ENCODE peak calls at places on chromosomes 16 and 17, in eight cellular contexts. X is HFF-Myc; Y is IMR-90; M is nephron progenitor cell; C is AG10803; J is osteocyte; T is psoas muscle; L is CD8-positive, alpha-beta T cell. V is an unnamed sample.

GRCh38 chr16:625402-626173 is 5.2 kb upstream of the WFIKKN1 start:
- DNase-seq in Y (no peak), C (no peak), X (no peak), J (no peak), M (no peak), L (no peak), T (peak; percentile 45), V (peak; percentile 36)

GRCh38 chr17:42016411-42016831 is 818 bp downstream of the DNAJC7 start:
- DNase-seq in X (no peak), C (peak; percentile 37), Y (peak; percentile 16), M (no peak), T (no peak), L (no peak), J (no peak), V (no peak)

GRCh38 chr17:28982191-28982793 is 23.5 kb downstream of the SEZ6 start:
- DNase-seq in C (no peak), T (no peak), L (peak; percentile 71), M (no peak), X (no peak), J (no peak), Y (peak; percentile 24), V (peak; percentile 91)

GRCh38 chr16:75304521-75305363 is 53.3 kb upstream of the BCAR1 start:
- DNase-seq in J (no peak), C (peak; percentile 97), T (no peak), Y (peak; percentile 89), M (no peak), X (peak; percentile 63), L (no peak), V (no peak)

GRCh38 chr17:57880086-57880456 is 30.2 kb upstream of the MRPS23 start:
- DNase-seq in X (no peak), J (no peak), T (no peak), L (no peak), M (no peak), C (no peak), Y (no peak), V (no peak)

GRCh38 chr16:85928411-85928820 is 29.5 kb downstream of the IRF8 start:
- DNase-seq in J (no peak), Y (peak; percentile 10), X (peak; percentile 9), L (no peak), C (peak; percentile 52), T (peak; percentile 64), M (no peak), V (peak; percentile 80)

GRCh38 chr17:10635290-10635689 is 21.8 kb downstream of the MYH3 start:
- DNase-seq in M (no peak), X (no peak), C (no peak), J (no peak), Y (no peak), L (no peak), T (no peak), V (no peak)

GRCh38 chr16:79639576-79640311 is 39.2 kb upstream of the MAF start:
- DNase-seq in T (no peak), M (no peak), L (no peak), X (no peak), Y (no peak), J (no peak), C (no peak), V (no peak)

GRCh38 chr16:1770328-1771071 is 843 bp downstream of the NME3 start:
- DNase-seq in T (peak; percentile 84), Y (peak; percentile 47), C (peak; percentile 51), L (peak; percentile 60), M (peak; percentile 38), J (no peak), X (no peak), V (no peak)

GRCh38 chr16:69106491-69107291 is 1.2 kb downstream of the HAS3 start:
- DNase-seq in T (no peak), J (no peak), X (no peak), Y (no peak), L (no peak), M (peak; percentile 50), C (no peak), V (no peak)

GRCh38 chr17:41457656-41458055 is 9.5 kb downstream of the KRT32 start:
- DNase-seq in C (peak; percentile 52), J (no peak), Y (no peak), L (no peak), M (no peak), T (no peak), X (no peak), V (no peak)

GRCh38 chr16:18784917-18785623 is 5.1 kb downstream of the RPS15A start:
- DNase-seq in L (no peak), M (no peak), T (no peak), Y (no peak), J (no peak), C (no peak), X (no peak), V (no peak)

GRCh38 chr17:67602974-67603373 is 114.8 kb upstream of the NOL11 start:
- DNase-seq in Y (peak; percentile 49), C (peak; percentile 49), T (no peak), M (no peak), L (peak; percentile 62), X (no peak), J (no peak), V (no peak)

GRCh38 chr17:3918372-3919122 is 2.3 kb upstream of the P2RX1 start:
- DNase-seq in L (no peak), Y (no peak), J (no peak), T (no peak), X (no peak), M (no peak), C (no peak), V (no peak)

GRCh38 chr16:65309294-65309850 is 187.5 kb upstream of the CDH11 start:
- DNase-seq in T (no peak), X (no peak), C (no peak), M (no peak), Y (no peak), J (no peak), L (no peak), V (no peak)

GRCh38 chr16:86467490-86467889 is 42.8 kb upstream of the FOXF1 start:
- DNase-seq in C (no peak), T (no peak), X (no peak), Y (no peak), M (no peak), L (no peak), J (no peak), V (no peak)

GRCh38 chr17:58156839-58157803 is 8.9 kb downstream of the OR4D1 start:
- DNase-seq in Y (no peak), M (peak; percentile 62), C (no peak), T (peak; percentile 54), L (peak; percentile 56), X (no peak), J (no peak), V (no peak)

GRCh38 chr17:78958556-78959191 is 21.0 kb downstream of the LGALS3BP start:
- DNase-seq in X (no peak), Y (no peak), M (no peak), J (no peak), C (no peak), T (no peak), L (no peak), V (peak; percentile 38)

GRCh38 chr17:20981046-20981920 is 61.5 kb downstream of the USP22 start:
- DNase-seq in L (no peak), M (no peak), T (peak; percentile 34), C (no peak), Y (no peak), J (peak; percentile 75), X (no peak), V (no peak)

DNA sequence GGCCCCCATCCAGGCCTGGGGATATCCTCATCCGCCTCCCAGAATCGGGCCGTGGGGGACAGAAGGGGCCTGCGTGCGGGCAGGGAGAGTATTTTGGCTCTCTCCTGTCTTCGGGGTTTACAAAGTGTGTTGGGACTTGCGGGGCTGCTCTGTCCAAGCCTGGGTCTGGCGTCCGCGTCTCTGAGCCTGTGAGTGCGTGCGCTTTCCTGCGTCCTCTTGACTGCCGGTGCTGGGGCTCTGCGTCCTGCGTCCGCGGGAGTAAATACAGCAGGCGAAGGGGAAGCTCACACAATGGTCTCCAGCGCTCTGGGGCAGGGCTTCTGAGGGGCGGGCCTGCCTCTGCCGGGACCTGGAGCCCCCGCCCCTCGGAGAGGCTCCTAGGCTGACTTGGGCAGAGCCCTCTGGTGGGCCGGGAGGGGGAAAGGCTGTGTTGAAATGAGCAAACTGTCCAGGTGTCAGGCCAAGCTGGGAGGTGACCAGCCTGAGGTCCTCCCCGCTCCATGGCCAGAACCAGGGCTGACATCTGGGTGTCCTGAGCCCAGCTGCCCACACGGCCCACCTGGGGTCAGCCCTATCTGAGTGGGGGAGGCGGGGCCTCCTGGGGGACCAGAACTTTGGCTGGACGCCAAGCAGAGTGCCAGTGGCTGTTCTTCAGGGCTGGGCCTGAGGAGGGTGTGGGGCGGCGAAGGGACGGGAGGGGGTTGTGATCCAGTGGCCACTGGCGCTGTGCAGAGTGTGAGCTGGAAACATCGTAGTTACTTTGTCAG is 233.6 kb downstream of the SEC14L1 start:
- DNase-seq in T (peak; percentile 90), L (peak; percentile 79), J (peak; percentile 91), X (no peak), C (peak; percentile 85), Y (peak; percentile 86), M (peak; percentile 83), V (peak; percentile 81)
- TF ChIP-seq CTCF in T (peak; percentile 13), L (peak; percentile 38), J (peak; percentile 51), X (peak; percentile 46), C (peak; percentile 48), Y (peak; percentile 43), M (no peak), V (no peak)

DNA sequence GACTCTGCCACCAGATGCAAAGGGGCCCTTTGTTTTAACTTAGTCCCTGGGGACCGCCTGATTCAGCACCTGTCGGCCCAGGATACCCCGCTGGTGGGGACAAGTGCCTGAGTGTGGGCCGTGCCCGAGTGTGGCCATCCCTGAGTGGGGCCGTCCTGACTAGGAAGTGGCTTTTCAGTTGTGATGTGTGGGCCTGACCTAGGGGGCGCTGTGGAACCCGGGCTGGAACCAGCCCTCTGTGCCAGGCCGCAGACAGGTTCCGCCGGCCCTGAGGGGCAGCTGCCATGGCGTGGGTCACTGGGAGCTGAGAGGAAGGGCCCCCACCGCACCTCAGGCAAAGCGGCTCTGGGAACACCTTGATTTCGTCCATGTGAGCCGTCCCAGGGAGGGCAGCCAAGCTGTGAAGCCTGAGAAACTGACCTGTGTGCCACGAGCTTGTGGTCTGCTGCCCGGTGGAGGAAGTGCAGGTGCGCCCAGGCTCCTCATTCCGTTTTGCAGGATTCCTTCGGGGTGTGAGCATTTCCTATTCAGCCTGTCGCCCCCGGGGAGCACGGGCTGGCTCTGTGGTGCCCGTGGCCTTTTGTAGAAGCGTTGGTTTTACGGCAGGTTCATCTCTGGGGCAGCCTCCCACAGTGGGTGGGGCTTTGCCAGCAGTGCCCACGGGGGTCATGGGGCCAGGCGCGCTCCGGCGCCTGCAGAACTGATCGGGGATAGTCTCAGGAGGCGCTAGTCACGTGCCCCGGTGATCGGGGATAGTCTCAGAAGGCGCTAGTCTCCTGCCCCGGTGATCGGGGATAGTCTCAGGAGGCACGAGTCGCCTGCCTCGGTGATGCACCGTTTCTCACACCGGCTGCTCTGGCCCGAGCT is 5.3 kb downstream of the RPL13 start:
- DNase-seq in L (peak; percentile 60), C (no peak), X (no peak), J (no peak), T (peak; percentile 82), M (peak; percentile 56), Y (peak; percentile 44), V (no peak)
- TF ChIP-seq CTCF in L (peak; percentile 22), C (peak; percentile 55), X (peak; percentile 71), J (peak; percentile 67), T (peak; percentile 51), M (peak; percentile 43), Y (peak; percentile 57), V (peak; percentile 68)

GRCh38 chr17:65556014-65556909 is 5.2 kb downstream of the AXIN2 start:
- DNase-seq in X (peak; percentile 63), Y (peak; percentile 50), M (peak; percentile 95), C (peak; percentile 73), T (peak; percentile 92), L (peak; percentile 88), J (no peak), V (peak; percentile 59)
- TF ChIP-seq CTCF in X (peak; percentile 93), Y (peak; percentile 62), M (peak; percentile 87), C (peak; percentile 85), T (peak; percentile 81), L (peak; percentile 90), J (peak; percentile 71), V (peak; percentile 87)

GRCh38 chr17:76370261-76370993 is 14.0 kb upstream of the SPHK1 start:
- DNase-seq in Y (peak; percentile 98), L (no peak), M (no peak), X (peak; percentile 90), T (peak; percentile 93), J (no peak), C (peak; percentile 99), V (no peak)
- TF ChIP-seq CTCF in Y (peak; percentile 60), L (no peak), M (no peak), X (peak; percentile 65), T (peak; percentile 59), J (peak; percentile 45), C (peak; percentile 71), V (no peak)